ENCODE peak calls at places on chromosomes 4 and X, in seven cellular contexts. G is neural progenitor cell, F is pancreas, W is GM23248, Y is neuronal stem cell, M is gastrocnemius medialis, X is mammary epithelial cell. U is an unnamed sample. For H3K9me3, the result is how much of the 10 kb centered on the place peaks cover.

GRCh38 chrX:24837966-24838365 is 144.2 kb downstream of the POLA1 start:
- DNase-seq in G (no peak), F (no peak), W (no peak), Y (no peak), M (no peak), X (no peak), U (no peak)

GRCh38 chr4:56821394-56822263 is at the start of gene SPINK2:
- DNase-seq in G (peak), F (peak), W (no peak), Y (peak), M (no peak), X (no peak), U (no peak)

GRCh38 chrX:46912673-46913491 is 661 bp downstream of the JADE3 start:
- DNase-seq in G (peak), F (peak), W (peak), Y (peak), M (no peak), X (peak), U (no peak)

GRCh38 chr4:53490161-53490915 is 100.9 kb downstream of the LNX1 start:
- DNase-seq in G (no peak), F (no peak), W (peak), Y (no peak), M (no peak), X (no peak), U (no peak)

GRCh38 chrX:63934160-63934559 is 149.1 kb upstream of the ARHGEF9 start:
- DNase-seq in G (no peak), F (no peak), W (no peak), Y (no peak), M (no peak), X (no peak), U (no peak)

GRCh38 chr4:168666531-168666930 is 169.7 kb downstream of the PALLD start:
- DNase-seq in G (no peak), F (no peak), W (peak), Y (no peak), M (no peak), X (peak), U (no peak)

GRCh38 chrX:15524417-15524816 is 23.8 kb downstream of the BMX start:
- DNase-seq in G (no peak), F (no peak), W (no peak), Y (no peak), M (no peak), X (peak), U (no peak)

GRCh38 chrX:53445977-53446376 is 11.8 kb upstream of the HSD17B10 start:
- DNase-seq in G (peak), F (no peak), W (peak), Y (no peak), M (no peak), X (peak), U (no peak)

GRCh38 chr4:47434931-47435330 is 28.6 kb downstream of the COMMD8 start:
- DNase-seq in G (no peak), F (no peak), W (no peak), Y (no peak), M (no peak), X (no peak), U (no peak)

GRCh38 chrX:136260801-136261200 is 9.6 kb upstream of the MAP7D3 start:
- DNase-seq in G (no peak), F (no peak), W (peak), Y (no peak), M (no peak), X (no peak), U (no peak)

GRCh38 chr4:5708171-5708828 is at the start of gene EVC2:
- DNase-seq in G (peak), F (peak), W (peak), Y (peak), M (peak), X (peak), U (no peak)

GRCh38 chr4:185700048-185700447 is 111.9 kb downstream of the SORBS2 start:
- DNase-seq in G (no peak), F (no peak), W (peak), Y (no peak), M (no peak), X (peak), U (no peak)

GRCh38 chr4:120730777-120731320 is 191.7 kb downstream of the PRDM5 start:
- DNase-seq in G (no peak), F (no peak), W (no peak), Y (no peak), M (no peak), X (no peak), U (no peak)

GRCh38 chr4:138053601-138054322 is 188.4 kb downstream of the SLC7A11 start:
- DNase-seq in G (no peak), F (no peak), W (peak), Y (no peak), M (no peak), X (peak), U (no peak)

GRCh38 chr4:127251423-127251822 is 381.3 kb upstream of the INTU start:
- DNase-seq in G (no peak), F (no peak), W (peak), Y (no peak), M (no peak), X (peak), U (no peak)

GRCh38 chrX:109889289-109890006 is 113.5 kb upstream of the TMEM164 start:
- DNase-seq in G (peak), F (no peak), W (peak), Y (no peak), M (no peak), X (no peak), U (no peak)

GRCh38 chrX:66863721-66864120 is 224.8 kb upstream of the EDA2R start:
- DNase-seq in G (no peak), F (no peak), W (no peak), Y (no peak), M (no peak), X (no peak), U (no peak)

GRCh38 chr4:472881-473574 is 25.9 kb downstream of the ZNF721 start:
- DNase-seq in G (peak), F (peak), W (peak), Y (no peak), M (no peak), X (peak), U (no peak)
- H3K9me3 ChIP-seq in G (under half), F (under half), W (under half), Y (under half), M (under half), X (under half), U (under half)

GRCh38 chr4:61918507-61919462 is 718.7 kb downstream of the ADGRL3 start:
- DNase-seq in G (peak), F (no peak), W (no peak), Y (peak), M (no peak), X (no peak), U (no peak)

GRCh38 chr4:61922766-61923165 is 722.6 kb downstream of the ADGRL3 start:
- DNase-seq in G (no peak), F (no peak), W (no peak), Y (no peak), M (no peak), X (no peak), U (no peak)

GRCh38 chr4:61923179-61923578 is 723.1 kb downstream of the ADGRL3 start:
- DNase-seq in G (no peak), F (no peak), W (no peak), Y (no peak), M (no peak), X (no peak), U (no peak)

GRCh38 chr4:61921890-61922289 is 721.8 kb downstream of the ADGRL3 start:
- DNase-seq in G (no peak), F (no peak), W (no peak), Y (no peak), M (no peak), X (no peak), U (no peak)

DNA sequence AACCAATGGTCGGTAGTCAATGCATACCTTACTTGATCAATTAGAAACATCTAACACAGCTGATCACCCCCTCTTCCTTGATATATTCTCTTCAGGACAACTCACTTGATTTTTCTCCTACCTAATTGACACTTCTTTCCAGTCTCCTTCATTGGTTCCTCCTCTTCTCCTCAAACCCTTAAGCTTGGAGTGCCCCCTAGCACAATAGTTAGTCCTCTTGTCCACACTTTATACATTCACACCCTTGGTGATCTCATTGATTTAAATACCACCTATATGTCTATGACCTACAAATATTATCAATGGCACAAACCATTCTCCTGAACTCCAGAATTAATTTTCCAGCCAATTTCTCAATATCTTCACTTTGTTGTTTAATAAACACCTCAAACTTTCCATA is 724.0 kb downstream of the ADGRL3 start:
- DNase-seq in G (no peak), F (no peak), W (no peak), Y (no peak), M (no peak), X (no peak), U (no peak)
- H3K27ac ChIP-seq in G (no peak), F (no peak), W (no peak), Y (no peak), M (no peak), X (no peak), U (no peak)

GRCh38 chr4:30619679-30620078 is 100.5 kb upstream of the PCDH7 start:
- DNase-seq in G (no peak), F (no peak), W (peak), Y (no peak), M (no peak), X (no peak), U (no peak)

GRCh38 chr4:30617836-30618235 is 102.3 kb upstream of the PCDH7 start:
- DNase-seq in G (no peak), F (no peak), W (no peak), Y (no peak), M (no peak), X (no peak), U (no peak)

GRCh38 chr4:30616943-30617646 is 103.1 kb upstream of the PCDH7 start:
- DNase-seq in G (no peak), F (no peak), W (no peak), Y (no peak), M (no peak), X (peak), U (no peak)

GRCh38 chr4:30610361-30610760 is 109.8 kb upstream of the PCDH7 start:
- DNase-seq in G (no peak), F (no peak), W (no peak), Y (no peak), M (no peak), X (no peak), U (no peak)

GRCh38 chr4:30614771-30615170 is 105.4 kb upstream of the PCDH7 start:
- DNase-seq in G (no peak), F (no peak), W (no peak), Y (no peak), M (no peak), X (no peak), U (no peak)
- H3K9me3 ChIP-seq in G (under half), F (under half), W (under half), Y (under half), M (under half), X (under half), U (under half)

GRCh38 chr4:102345795-102346100 is 466 bp upstream of the SLC39A8 start:
- DNase-seq in G (no peak), F (no peak), W (peak), Y (no peak), M (no peak), X (peak), U (no peak)
- H3K27ac ChIP-seq in G (no peak), F (no peak), W (no peak), Y (no peak), M (peak), X (no peak), U (peak)